ENCODE peak calls at places on chromosomes 4 and X, in nine cellular contexts. C is suprapubic skin, N is A549, R is ovary, D is H1, W is sigmoid colon, P is tibial nerve, I is HepG2, F is GM12878. K is an unnamed sample.
A peak's percentile ranks its signal among the peaks of the same experiment; 100 is the strongest.

GRCh38 chr4:119130365-119131065 is 5.1 kb upstream of the MYOZ2 start:
- DNase-seq in N (no peak), P (no peak), D (no peak), I (no peak), C (no peak), F (no peak), R (no peak), W (no peak), K (no peak)

GRCh38 chr4:37762294-37763163 is 64.0 kb upstream of the PGM2 start:
- DNase-seq in I (peak; percentile 9), W (no peak), P (no peak), D (no peak), C (no peak), N (no peak), R (no peak), F (no peak), K (no peak)

GRCh38 chr4:30437316-30437715 is 282.9 kb upstream of the PCDH7 start:
- DNase-seq in W (no peak), P (no peak), N (no peak), C (no peak), I (no peak), D (no peak), R (no peak), F (no peak), K (no peak)

GRCh38 chrX:129961180-129962083 is 21.0 kb upstream of the BCORL1 start:
- DNase-seq in R (no peak), N (peak; percentile 52), F (peak; percentile 17), C (peak; percentile 76), W (peak; percentile 64), D (no peak), I (peak; percentile 44), P (no peak), K (no peak)

GRCh38 chrX:129769467-129770154 is 10.1 kb upstream of the SASH3 start:
- DNase-seq in I (no peak), W (no peak), R (no peak), P (no peak), C (no peak), D (no peak), F (peak; percentile 73), N (no peak), K (no peak)

GRCh38 chrX:154348646-154349358 is 25.6 kb downstream of the FLNA start:
- DNase-seq in N (peak; percentile 3), R (peak; percentile 44), I (no peak), F (no peak), W (peak; percentile 75), D (no peak), C (peak; percentile 57), P (no peak), K (no peak)

GRCh38 chrX:116317409-116317808 is 119.0 kb upstream of the SLC6A14 start:
- DNase-seq in P (no peak), D (no peak), R (no peak), C (no peak), F (no peak), N (no peak), I (no peak), W (peak; percentile 73), K (no peak)

GRCh38 chr4:10157478-10158354 is 41.1 kb upstream of the WDR1 start:
- DNase-seq in C (no peak), D (peak; percentile 39), W (peak; percentile 86), N (peak; percentile 67), P (peak; percentile 17), R (peak; percentile 53), I (peak; percentile 55), F (peak; percentile 9), K (no peak)

GRCh38 chr4:65669981-65670330 is 333 bp downstream of the EPHA5 start:
- DNase-seq in W (no peak), C (no peak), D (no peak), I (no peak), P (no peak), F (no peak), R (no peak), N (no peak), K (no peak)

GRCh38 chr4:65671402-65671801 is 1.1 kb upstream of the EPHA5 start:
- DNase-seq in P (no peak), W (no peak), F (no peak), R (no peak), D (no peak), I (peak; percentile 6), C (no peak), N (no peak), K (no peak)

GRCh38 chr4:65669008-65669971 is 999 bp downstream of the EPHA5 start:
- DNase-seq in R (peak; percentile 33), I (no peak), W (peak; percentile 59), N (no peak), F (no peak), P (no peak), D (no peak), C (peak; percentile 46), K (no peak)

GRCh38 chr4:65668201-65669007 is 1.9 kb downstream of the EPHA5 start:
- DNase-seq in I (no peak), R (peak; percentile 33), C (peak; percentile 58), N (no peak), F (no peak), W (peak; percentile 63), D (no peak), P (no peak), K (no peak)

DNA sequence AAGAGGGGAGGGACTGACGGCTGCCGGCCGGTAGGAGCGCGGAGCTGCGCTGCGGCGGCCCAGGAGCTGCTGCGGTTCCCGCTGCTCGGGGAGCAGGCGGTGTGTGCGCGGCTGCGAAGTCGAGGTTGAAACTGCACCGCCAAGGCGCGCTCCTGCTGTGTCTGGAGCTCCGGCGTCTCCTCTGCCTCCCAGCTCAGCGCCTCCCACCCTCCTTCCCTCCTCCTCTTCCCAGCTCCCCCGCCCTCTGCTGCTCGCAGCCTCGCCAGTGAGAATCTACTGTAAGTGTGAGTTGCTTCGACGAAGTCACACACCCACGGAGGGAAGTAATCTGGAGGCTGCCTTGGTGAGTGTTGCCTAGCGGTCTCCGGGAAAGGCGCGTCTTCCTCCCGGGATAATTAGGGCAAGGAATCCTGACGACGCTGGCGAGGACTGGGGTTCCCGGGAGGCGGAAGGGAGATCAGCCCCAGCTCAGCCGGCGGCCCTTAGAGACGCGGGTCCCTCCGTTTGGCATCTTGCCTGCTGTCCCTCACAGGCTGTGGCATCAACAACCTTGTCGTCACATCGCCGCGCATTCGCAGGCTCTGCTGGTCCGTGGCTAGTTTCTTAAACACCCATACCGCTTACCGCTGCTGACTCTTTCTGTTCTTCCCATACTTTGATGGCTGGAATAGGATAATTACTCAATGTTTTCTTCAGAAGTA is at the start of gene EPHA5:
- DNase-seq in R (peak; percentile 75), F (no peak), C (peak; percentile 73), I (peak; percentile 3), P (peak; percentile 39), W (peak; percentile 78), D (peak; percentile 75), N (peak; percentile 79), K (no peak)
- TF ChIP-seq EP300 in R (no peak), F (no peak), C (no peak), I (no peak), P (no peak), W (no peak), D (peak; percentile 14), N (no peak), K (no peak)

GRCh38 chr4:57612279-57612678 is 502.1 kb upstream of the IGFBP7 start:
- DNase-seq in D (no peak), C (no peak), F (no peak), R (no peak), W (no peak), N (peak; percentile 1), I (no peak), P (no peak), K (no peak)
- TF ChIP-seq CTCF in D (peak; percentile 30), C (no peak), F (no peak), R (no peak), W (no peak), N (peak; percentile 10), I (no peak), P (no peak), K (no peak)

DNA sequence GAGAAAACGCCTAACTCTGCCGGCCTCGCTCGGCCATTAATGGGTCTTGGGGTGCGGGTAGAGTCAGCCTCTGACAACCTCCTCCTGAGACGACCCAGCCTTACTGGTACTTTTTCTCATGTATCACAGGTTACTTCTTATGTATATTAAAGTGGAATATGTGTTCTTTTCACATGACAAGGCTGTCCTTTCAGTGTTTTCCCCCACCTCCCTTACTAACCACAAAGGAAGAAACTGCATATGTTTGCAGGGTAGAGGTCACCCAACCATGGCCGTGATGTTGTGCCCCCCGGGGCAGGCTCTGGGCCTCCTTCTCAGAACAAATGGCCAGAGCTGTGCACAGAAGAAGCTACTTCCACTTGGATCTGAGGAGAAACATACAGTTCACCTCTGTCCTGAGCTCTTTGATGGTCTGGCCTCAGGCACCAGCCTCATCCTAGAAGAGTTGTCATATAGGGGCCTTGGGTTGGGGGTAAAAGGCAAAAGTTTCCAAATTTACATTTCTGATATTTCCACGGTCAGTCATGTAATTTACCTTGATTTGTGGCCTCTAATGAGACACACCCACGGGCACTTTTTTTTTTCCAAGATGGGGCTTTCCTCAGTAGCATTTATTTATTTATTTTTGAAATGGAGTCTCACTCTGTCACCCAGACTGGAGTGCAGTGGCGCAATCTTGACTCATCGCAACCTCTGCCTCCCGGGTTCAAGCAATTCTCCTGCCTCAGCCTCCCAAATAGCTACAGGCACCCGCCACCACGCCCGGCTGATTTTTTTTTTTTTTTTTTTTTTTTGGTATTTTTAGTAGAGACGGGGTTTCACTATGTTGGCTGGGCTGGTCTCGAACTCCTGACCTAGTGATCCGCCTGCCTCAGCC is 1.9 kb downstream of the SOWAHD start:
- DNase-seq in P (no peak), D (no peak), R (no peak), F (no peak), N (no peak), W (no peak), C (no peak), I (no peak), K (no peak)
- H3K27ac ChIP-seq in P (no peak overlapping the region), D (no peak overlapping the region), R (no peak overlapping the region), F (peak overlapping the region; percentile 46), N (no peak overlapping the region), W (no peak overlapping the region), C (no peak overlapping the region), I (no peak overlapping the region), K (no peak overlapping the region)

GRCh38 chr4:128483041-128483440 is 195.4 kb upstream of the PGRMC2 start:
- DNase-seq in D (no peak), P (no peak), C (no peak), F (no peak), W (no peak), R (no peak), I (no peak), N (no peak), K (no peak)

GRCh38 chr4:128484896-128485295 is 197.3 kb upstream of the PGRMC2 start:
- DNase-seq in F (no peak), I (no peak), N (no peak), W (no peak), C (no peak), R (no peak), D (no peak), P (no peak), K (no peak)

GRCh38 chr4:128480945-128481344 is 193.3 kb upstream of the PGRMC2 start:
- DNase-seq in D (no peak), I (no peak), C (no peak), F (no peak), N (no peak), W (no peak), R (no peak), P (no peak), K (no peak)

GRCh38 chr4:128481752-128482480 is 194.3 kb upstream of the PGRMC2 start:
- DNase-seq in W (no peak), R (no peak), I (no peak), C (no peak), N (no peak), P (no peak), F (no peak), D (no peak), K (no peak)

DNA sequence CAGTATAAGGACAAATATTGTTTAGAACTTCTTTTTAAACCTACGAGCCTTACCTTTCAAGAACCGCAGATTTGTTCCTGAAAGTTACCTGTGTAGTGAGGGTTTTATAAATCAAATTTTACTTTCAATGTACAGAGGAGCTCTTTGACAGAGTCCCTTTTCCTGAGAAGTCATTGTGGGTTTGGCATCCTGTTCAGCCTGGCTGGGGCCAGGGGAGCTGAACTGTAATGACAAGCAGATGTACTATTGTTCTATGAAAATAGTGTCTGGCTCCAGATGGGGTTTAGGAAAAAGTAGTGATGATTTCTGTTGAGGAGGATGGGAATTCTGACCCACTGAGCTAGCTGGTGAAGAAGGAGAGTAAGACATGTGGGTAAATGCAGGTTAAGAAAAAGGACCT is 196.2 kb upstream of the PGRMC2 start:
- DNase-seq in I (no peak), R (no peak), N (no peak), P (no peak), F (no peak), C (no peak), D (no peak), W (no peak), K (no peak)
- TF ChIP-seq EP300 in I (no peak), R (no peak), N (no peak), P (no peak), F (no peak), C (no peak), D (no peak), W (no peak), K (no peak)